ENCODE peak calls at places on chromosomes 4 and X, in five cellular contexts. One of them, this sample, is unnamed.
A peak's percentile ranks its signal among the peaks of the same experiment; 100 is the strongest.

GRCh38 chrX:48465336-48465933 is 4.6 kb downstream of the SLC38A5 start:
- DNase-seq in fibroblast of gingiva: peak; percentile 88
- DNase-seq in stimulated activated CD4-positive, alpha-beta T cell treated with anti-CD3 and anti-CD28 coated beads, TNF-alpha, amount 100 ng/mL, for 4 hours: no peak
- DNase-seq in hippocampal formation: no peak
- DNase-seq in HEK293T: no peak
- DNase-seq in this sample: no peak

GRCh38 chr4:25022198-25022597 is 8.5 kb downstream of the LGI2 start:
- DNase-seq in hippocampal formation: no peak
- DNase-seq in stimulated activated CD4-positive, alpha-beta T cell treated with anti-CD3 and anti-CD28 coated beads, TNF-alpha, amount 100 ng/mL, for 4 hours: no peak
- DNase-seq in HEK293T: no peak
- DNase-seq in fibroblast of gingiva: no peak
- DNase-seq in this sample: no peak

GRCh38 chr4:76590847-76591281 is 155.8 kb downstream of the SHROOM3 start:
- DNase-seq in stimulated activated CD4-positive, alpha-beta T cell treated with anti-CD3 and anti-CD28 coated beads, TNF-alpha, amount 100 ng/mL, for 4 hours: no peak
- DNase-seq in HEK293T: no peak
- DNase-seq in fibroblast of gingiva: no peak
- DNase-seq in hippocampal formation: no peak
- DNase-seq in this sample: no peak

GRCh38 chr4:154583677-154584076 is 6.9 kb downstream of the FGA start:
- DNase-seq in HEK293T: no peak
- DNase-seq in fibroblast of gingiva: no peak
- DNase-seq in stimulated activated CD4-positive, alpha-beta T cell treated with anti-CD3 and anti-CD28 coated beads, TNF-alpha, amount 100 ng/mL, for 4 hours: no peak
- DNase-seq in hippocampal formation: no peak
- DNase-seq in this sample: no peak

GRCh38 chr4:825969-826330 is at the start of gene CPLX1:
- DNase-seq in HEK293T: peak; percentile 84
- DNase-seq in fibroblast of gingiva: no peak
- DNase-seq in stimulated activated CD4-positive, alpha-beta T cell treated with anti-CD3 and anti-CD28 coated beads, TNF-alpha, amount 100 ng/mL, for 4 hours: no peak
- DNase-seq in hippocampal formation: no peak
- DNase-seq in this sample: no peak

GRCh38 chr4:138927065-138927464 is 88.5 kb upstream of the NOCT start:
- DNase-seq in stimulated activated CD4-positive, alpha-beta T cell treated with anti-CD3 and anti-CD28 coated beads, TNF-alpha, amount 100 ng/mL, for 4 hours: no peak
- DNase-seq in hippocampal formation: no peak
- DNase-seq in HEK293T: no peak
- DNase-seq in fibroblast of gingiva: no peak
- DNase-seq in this sample: no peak

GRCh38 chr4:5500165-5500564 is 208.2 kb downstream of the EVC2 start:
- DNase-seq in stimulated activated CD4-positive, alpha-beta T cell treated with anti-CD3 and anti-CD28 coated beads, TNF-alpha, amount 100 ng/mL, for 4 hours: no peak
- DNase-seq in hippocampal formation: no peak
- DNase-seq in HEK293T: no peak
- DNase-seq in fibroblast of gingiva: no peak
- DNase-seq in this sample: no peak

GRCh38 chr4:106909776-106910175 is 126.3 kb downstream of the DKK2 start:
- DNase-seq in hippocampal formation: no peak
- DNase-seq in fibroblast of gingiva: no peak
- DNase-seq in HEK293T: no peak
- DNase-seq in stimulated activated CD4-positive, alpha-beta T cell treated with anti-CD3 and anti-CD28 coated beads, TNF-alpha, amount 100 ng/mL, for 4 hours: no peak
- DNase-seq in this sample: no peak

GRCh38 chr4:168098257-168098717 is 6.0 kb downstream of the ANXA10 start:
- DNase-seq in hippocampal formation: no peak
- DNase-seq in stimulated activated CD4-positive, alpha-beta T cell treated with anti-CD3 and anti-CD28 coated beads, TNF-alpha, amount 100 ng/mL, for 4 hours: no peak
- DNase-seq in fibroblast of gingiva: no peak
- DNase-seq in HEK293T: no peak
- DNase-seq in this sample: no peak

GRCh38 chr4:53840643-53841042 is 223.8 kb downstream of the CHIC2 start:
- DNase-seq in stimulated activated CD4-positive, alpha-beta T cell treated with anti-CD3 and anti-CD28 coated beads, TNF-alpha, amount 100 ng/mL, for 4 hours: no peak
- DNase-seq in hippocampal formation: no peak
- DNase-seq in HEK293T: no peak
- DNase-seq in fibroblast of gingiva: no peak
- DNase-seq in this sample: no peak

GRCh38 chr4:3704669-3705068 is 61.5 kb upstream of the ADRA2C start:
- DNase-seq in fibroblast of gingiva: no peak
- DNase-seq in hippocampal formation: no peak
- DNase-seq in stimulated activated CD4-positive, alpha-beta T cell treated with anti-CD3 and anti-CD28 coated beads, TNF-alpha, amount 100 ng/mL, for 4 hours: no peak
- DNase-seq in HEK293T: no peak
- DNase-seq in this sample: no peak

GRCh38 chr4:38360201-38360600 is 303.8 kb upstream of the KLF3 start:
- DNase-seq in hippocampal formation: no peak
- DNase-seq in HEK293T: no peak
- DNase-seq in stimulated activated CD4-positive, alpha-beta T cell treated with anti-CD3 and anti-CD28 coated beads, TNF-alpha, amount 100 ng/mL, for 4 hours: no peak
- DNase-seq in fibroblast of gingiva: no peak
- DNase-seq in this sample: no peak

GRCh38 chr4:110869114-110869513 is 246.2 kb upstream of the PITX2 start:
- DNase-seq in stimulated activated CD4-positive, alpha-beta T cell treated with anti-CD3 and anti-CD28 coated beads, TNF-alpha, amount 100 ng/mL, for 4 hours: no peak
- DNase-seq in HEK293T: no peak
- DNase-seq in hippocampal formation: no peak
- DNase-seq in fibroblast of gingiva: peak; percentile 20
- DNase-seq in this sample: no peak

GRCh38 chrX:136143714-136144113 is 3.6 kb upstream of the FHL1 start:
- DNase-seq in fibroblast of gingiva: no peak
- DNase-seq in hippocampal formation: no peak
- DNase-seq in stimulated activated CD4-positive, alpha-beta T cell treated with anti-CD3 and anti-CD28 coated beads, TNF-alpha, amount 100 ng/mL, for 4 hours: no peak
- DNase-seq in HEK293T: no peak
- DNase-seq in this sample: no peak

GRCh38 chrX:27444093-27444908 is 18.8 kb downstream of the PPP4R3C start:
- DNase-seq in stimulated activated CD4-positive, alpha-beta T cell treated with anti-CD3 and anti-CD28 coated beads, TNF-alpha, amount 100 ng/mL, for 4 hours: no peak
- DNase-seq in HEK293T: no peak
- DNase-seq in hippocampal formation: no peak
- DNase-seq in fibroblast of gingiva: no peak
- DNase-seq in this sample: no peak

GRCh38 chr4:26141101-26141830 is 179.5 kb upstream of the RBPJ start:
- DNase-seq in fibroblast of gingiva: peak; percentile 9
- DNase-seq in hippocampal formation: no peak
- DNase-seq in stimulated activated CD4-positive, alpha-beta T cell treated with anti-CD3 and anti-CD28 coated beads, TNF-alpha, amount 100 ng/mL, for 4 hours: no peak
- DNase-seq in HEK293T: no peak
- DNase-seq in this sample: no peak

GRCh38 chr4:48831532-48832015 is 686 bp downstream of the OCIAD1 start:
- DNase-seq in hippocampal formation: no peak
- DNase-seq in HEK293T: no peak
- DNase-seq in stimulated activated CD4-positive, alpha-beta T cell treated with anti-CD3 and anti-CD28 coated beads, TNF-alpha, amount 100 ng/mL, for 4 hours: no peak
- DNase-seq in fibroblast of gingiva: no peak
- DNase-seq in this sample: no peak

GRCh38 chr4:20626326-20626725 is 73.9 kb upstream of the PACRGL start:
- DNase-seq in fibroblast of gingiva: no peak
- DNase-seq in stimulated activated CD4-positive, alpha-beta T cell treated with anti-CD3 and anti-CD28 coated beads, TNF-alpha, amount 100 ng/mL, for 4 hours: no peak
- DNase-seq in hippocampal formation: no peak
- DNase-seq in HEK293T: no peak
- DNase-seq in this sample: no peak

GRCh38 chr4:182093431-182093831 is 149.8 kb upstream of the TENM3 start:
- DNase-seq in stimulated activated CD4-positive, alpha-beta T cell treated with anti-CD3 and anti-CD28 coated beads, TNF-alpha, amount 100 ng/mL, for 4 hours: no peak
- DNase-seq in HEK293T: no peak
- DNase-seq in fibroblast of gingiva: no peak
- DNase-seq in hippocampal formation: no peak
- DNase-seq in this sample: no peak

GRCh38 chrX:151830911-151831310 is 81.8 kb upstream of the MAGEA4 start:
- DNase-seq in hippocampal formation: no peak
- DNase-seq in stimulated activated CD4-positive, alpha-beta T cell treated with anti-CD3 and anti-CD28 coated beads, TNF-alpha, amount 100 ng/mL, for 4 hours: no peak
- DNase-seq in fibroblast of gingiva: no peak
- DNase-seq in HEK293T: no peak
- DNase-seq in this sample: no peak

GRCh38 chr4:1998296-1998695 is 10.5 kb downstream of the NELFA start:
- DNase-seq in fibroblast of gingiva: no peak
- DNase-seq in hippocampal formation: no peak
- DNase-seq in stimulated activated CD4-positive, alpha-beta T cell treated with anti-CD3 and anti-CD28 coated beads, TNF-alpha, amount 100 ng/mL, for 4 hours: no peak
- DNase-seq in HEK293T: no peak
- DNase-seq in this sample: no peak

GRCh38 chr4:187811586-187811985 is 184.0 kb upstream of the ZFP42 start:
- DNase-seq in stimulated activated CD4-positive, alpha-beta T cell treated with anti-CD3 and anti-CD28 coated beads, TNF-alpha, amount 100 ng/mL, for 4 hours: no peak
- DNase-seq in fibroblast of gingiva: no peak
- DNase-seq in HEK293T: no peak
- DNase-seq in hippocampal formation: no peak
- DNase-seq in this sample: no peak

GRCh38 chr4:70515342-70516245 is 2.8 kb upstream of the AMTN start:
- DNase-seq in fibroblast of gingiva: no peak
- DNase-seq in HEK293T: no peak
- DNase-seq in stimulated activated CD4-positive, alpha-beta T cell treated with anti-CD3 and anti-CD28 coated beads, TNF-alpha, amount 100 ng/mL, for 4 hours: no peak
- DNase-seq in hippocampal formation: no peak
- DNase-seq in this sample: no peak

GRCh38 chr4:123018391-123018755 is 96.0 kb upstream of the NUDT6 start:
- DNase-seq in stimulated activated CD4-positive, alpha-beta T cell treated with anti-CD3 and anti-CD28 coated beads, TNF-alpha, amount 100 ng/mL, for 4 hours: no peak
- DNase-seq in hippocampal formation: no peak
- DNase-seq in fibroblast of gingiva: no peak
- DNase-seq in HEK293T: no peak
- DNase-seq in this sample: no peak

GRCh38 chr4:125714845-125715244 is 400.1 kb downstream of the FAT4 start:
- DNase-seq in stimulated activated CD4-positive, alpha-beta T cell treated with anti-CD3 and anti-CD28 coated beads, TNF-alpha, amount 100 ng/mL, for 4 hours: no peak
- DNase-seq in HEK293T: no peak
- DNase-seq in hippocampal formation: no peak
- DNase-seq in fibroblast of gingiva: peak; percentile 4
- DNase-seq in this sample: no peak

GRCh38 chr4:142142403-142142802 is 506.0 kb downstream of the IL15 start:
- DNase-seq in HEK293T: no peak
- DNase-seq in fibroblast of gingiva: no peak
- DNase-seq in hippocampal formation: no peak
- DNase-seq in stimulated activated CD4-positive, alpha-beta T cell treated with anti-CD3 and anti-CD28 coated beads, TNF-alpha, amount 100 ng/mL, for 4 hours: no peak
- DNase-seq in this sample: no peak

GRCh38 chr4:67684839-67685531 is 16.0 kb downstream of the UBA6 start:
- DNase-seq in HEK293T: no peak
- DNase-seq in fibroblast of gingiva: peak; percentile 27
- DNase-seq in stimulated activated CD4-positive, alpha-beta T cell treated with anti-CD3 and anti-CD28 coated beads, TNF-alpha, amount 100 ng/mL, for 4 hours: no peak
- DNase-seq in hippocampal formation: no peak
- DNase-seq in this sample: no peak

GRCh38 chr4:176258135-176258534 is 10.9 kb downstream of the ASB5 start:
- DNase-seq in HEK293T: no peak
- DNase-seq in hippocampal formation: no peak
- DNase-seq in fibroblast of gingiva: no peak
- DNase-seq in stimulated activated CD4-positive, alpha-beta T cell treated with anti-CD3 and anti-CD28 coated beads, TNF-alpha, amount 100 ng/mL, for 4 hours: no peak
- DNase-seq in this sample: no peak

GRCh38 chr4:15451866-15452765 is 17.6 kb upstream of the CC2D2A start:
- DNase-seq in stimulated activated CD4-positive, alpha-beta T cell treated with anti-CD3 and anti-CD28 coated beads, TNF-alpha, amount 100 ng/mL, for 4 hours: no peak
- DNase-seq in fibroblast of gingiva: peak; percentile 94
- DNase-seq in HEK293T: no peak
- DNase-seq in hippocampal formation: no peak
- DNase-seq in this sample: no peak

GRCh38 chr4:76644831-76645485 is 209.9 kb downstream of the SHROOM3 start:
- DNase-seq in stimulated activated CD4-positive, alpha-beta T cell treated with anti-CD3 and anti-CD28 coated beads, TNF-alpha, amount 100 ng/mL, for 4 hours: no peak
- DNase-seq in hippocampal formation: no peak
- DNase-seq in HEK293T: peak; percentile 28
- DNase-seq in fibroblast of gingiva: no peak
- DNase-seq in this sample: no peak

GRCh38 chrX:123959281-123960063 is 2.0 kb upstream of the STAG2 start:
- DNase-seq in hippocampal formation: peak; percentile 46
- DNase-seq in fibroblast of gingiva: peak; percentile 23
- DNase-seq in stimulated activated CD4-positive, alpha-beta T cell treated with anti-CD3 and anti-CD28 coated beads, TNF-alpha, amount 100 ng/mL, for 4 hours: no peak
- DNase-seq in HEK293T: peak; percentile 42
- DNase-seq in this sample: peak; percentile 1

GRCh38 chr4:39664828-39665731 is 26.4 kb upstream of the SMIM14 start:
- DNase-seq in fibroblast of gingiva: peak; percentile 24
- DNase-seq in stimulated activated CD4-positive, alpha-beta T cell treated with anti-CD3 and anti-CD28 coated beads, TNF-alpha, amount 100 ng/mL, for 4 hours: no peak
- DNase-seq in hippocampal formation: no peak
- DNase-seq in HEK293T: no peak
- DNase-seq in this sample: no peak

GRCh38 chrX:29841750-29842149 is 373.6 kb upstream of the MAGEB2 start:
- DNase-seq in HEK293T: no peak
- DNase-seq in fibroblast of gingiva: no peak
- DNase-seq in hippocampal formation: no peak
- DNase-seq in stimulated activated CD4-positive, alpha-beta T cell treated with anti-CD3 and anti-CD28 coated beads, TNF-alpha, amount 100 ng/mL, for 4 hours: no peak
- DNase-seq in this sample: no peak